ENCODE peak calls at places on chromosomes 13 and 19, in eight cellular contexts. C is mucosa of descending colon, R is cardiac fibroblast, O is body of pancreas, L is HFF-Myc, S is fibroblast of mammary gland, F is OCI-LY7, M is sigmoid colon. V is an unnamed sample.
A peak's percentile ranks its signal among the peaks of the same experiment; 100 is the strongest.

GRCh38 chr19:5691205-5691929 is 1.3 kb downstream of the RPL36 start:
- DNase-seq in C (peak; percentile 77), L (no peak), R (peak; percentile 79), M (peak; percentile 89), F (peak; percentile 54), O (peak; percentile 74), S (peak; percentile 74), V (no peak)

GRCh38 chr19:2777952-2778683 is 5.0 kb downstream of the SGTA start:
- DNase-seq in O (no peak), F (no peak), L (no peak), R (no peak), C (no peak), S (no peak), M (no peak), V (no peak)

GRCh38 chr19:40464059-40465024 is 1.2 kb downstream of the BLVRB start:
- DNase-seq in C (peak; percentile 96), L (peak; percentile 87), M (peak; percentile 92), S (peak; percentile 90), R (peak; percentile 94), O (peak; percentile 91), F (peak; percentile 73), V (peak; percentile 47)

GRCh38 chr19:39839678-39840327 is 5.8 kb upstream of the DYRK1B start:
- DNase-seq in C (no peak), F (no peak), M (no peak), S (no peak), R (no peak), O (no peak), L (no peak), V (no peak)

GRCh38 chr13:49113526-49114286 is 106.4 kb upstream of the MLNR start:
- DNase-seq in O (no peak), S (peak; percentile 78), M (no peak), R (peak; percentile 68), F (no peak), L (no peak), C (no peak), V (no peak)

GRCh38 chr19:4803736-4804695 is 12.5 kb downstream of the FEM1A start:
- DNase-seq in C (peak; percentile 63), M (no peak), O (peak; percentile 60), R (peak; percentile 51), S (peak; percentile 45), L (no peak), F (peak; percentile 85), V (no peak)

GRCh38 chr19:29277107-29277506 is 64.2 kb upstream of the UQCRFS1 start:
- DNase-seq in M (peak; percentile 28), R (no peak), C (peak; percentile 19), S (no peak), F (peak; percentile 72), L (no peak), O (peak; percentile 25), V (no peak)

GRCh38 chr13:27954406-27954851 is 14.7 kb downstream of the CDX2 start:
- DNase-seq in C (peak; percentile 59), F (no peak), M (no peak), R (peak; percentile 19), O (peak; percentile 25), S (no peak), L (no peak), V (no peak)

GRCh38 chr13:63614874-63615612 is 2199.4 kb upstream of the PCDH20 start:
- DNase-seq in C (no peak), L (no peak), O (no peak), F (no peak), S (no peak), M (no peak), R (no peak), V (no peak)

GRCh38 chr19:40612831-40613668 is 11.9 kb downstream of the LTBP4 start:
- DNase-seq in S (peak; percentile 38), M (no peak), F (peak; percentile 87), C (peak; percentile 81), R (no peak), O (peak; percentile 40), L (no peak), V (no peak)

GRCh38 chr19:23273594-23274412 is 23.6 kb upstream of the ZNF724 start:
- DNase-seq in R (peak; percentile 88), L (peak; percentile 72), O (peak; percentile 94), S (peak; percentile 84), C (peak; percentile 98), M (peak; percentile 96), F (peak; percentile 94), V (peak; percentile 31)
- H3K4me3 ChIP-seq in R (peak overlapping the region; percentile 90), L (peak overlapping the region; percentile 90), O (peak overlapping the region; percentile 85), S (peak overlapping the region; percentile 84), C (peak overlapping the region; percentile 78), M (peak overlapping the region; percentile 86), F (peak overlapping the region; percentile 92), V (peak overlapping the region; percentile 85)

DNA sequence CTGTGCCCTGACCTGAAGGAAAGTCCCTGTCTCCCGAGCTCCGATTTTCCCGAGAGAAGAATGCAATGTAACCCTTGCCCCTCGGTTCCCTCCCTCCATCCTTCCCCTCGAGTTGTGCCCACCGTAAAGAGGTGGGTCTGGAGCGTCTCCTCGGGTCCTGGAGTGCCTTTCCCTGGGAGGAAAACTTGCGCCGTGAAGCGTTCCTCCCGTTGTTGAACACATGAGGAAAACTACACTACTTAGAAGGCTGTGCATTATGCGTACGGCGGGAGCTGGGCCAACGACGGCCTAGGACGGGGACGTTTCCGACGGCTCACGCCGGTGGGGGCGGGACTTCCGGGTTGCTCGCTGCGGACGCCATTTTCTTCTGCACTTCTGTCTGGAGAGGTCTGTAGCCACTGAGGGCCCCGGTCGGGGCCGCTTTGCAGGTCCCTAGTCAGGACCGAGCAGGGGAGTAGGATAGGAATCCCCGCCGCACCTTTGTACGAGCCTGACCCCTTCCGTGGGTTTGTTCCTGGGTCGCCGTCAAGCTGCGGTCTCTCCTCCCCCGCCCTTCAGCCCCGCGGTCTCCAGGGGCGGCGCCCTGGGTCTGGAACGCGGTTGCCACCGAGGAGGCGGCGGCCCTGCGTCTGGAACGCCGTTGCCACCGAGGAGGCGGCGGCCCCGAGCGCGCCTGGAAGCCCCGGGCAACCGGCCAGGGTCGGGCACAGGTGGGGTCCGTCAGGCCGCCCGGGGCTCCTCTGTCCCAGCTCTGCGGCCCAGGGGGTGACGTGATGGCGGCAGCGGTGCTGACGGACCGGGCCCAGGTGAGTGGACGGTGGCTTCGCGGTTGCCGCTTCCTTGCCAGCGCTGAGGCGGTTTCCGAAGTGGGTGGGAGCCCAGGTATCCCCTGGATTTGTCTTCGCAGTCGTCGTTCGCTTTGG is at the start of gene ZNF264:
- DNase-seq in M (peak; percentile 95), O (peak; percentile 92), C (peak; percentile 95), F (peak; percentile 80), R (peak; percentile 90), S (peak; percentile 89), L (peak; percentile 58), V (peak; percentile 29)
- TF ChIP-seq CTCF in M (no peak), O (no peak), C (no peak), F (no peak), R (no peak), S (no peak), L (no peak), V (peak; percentile 33)

DNA sequence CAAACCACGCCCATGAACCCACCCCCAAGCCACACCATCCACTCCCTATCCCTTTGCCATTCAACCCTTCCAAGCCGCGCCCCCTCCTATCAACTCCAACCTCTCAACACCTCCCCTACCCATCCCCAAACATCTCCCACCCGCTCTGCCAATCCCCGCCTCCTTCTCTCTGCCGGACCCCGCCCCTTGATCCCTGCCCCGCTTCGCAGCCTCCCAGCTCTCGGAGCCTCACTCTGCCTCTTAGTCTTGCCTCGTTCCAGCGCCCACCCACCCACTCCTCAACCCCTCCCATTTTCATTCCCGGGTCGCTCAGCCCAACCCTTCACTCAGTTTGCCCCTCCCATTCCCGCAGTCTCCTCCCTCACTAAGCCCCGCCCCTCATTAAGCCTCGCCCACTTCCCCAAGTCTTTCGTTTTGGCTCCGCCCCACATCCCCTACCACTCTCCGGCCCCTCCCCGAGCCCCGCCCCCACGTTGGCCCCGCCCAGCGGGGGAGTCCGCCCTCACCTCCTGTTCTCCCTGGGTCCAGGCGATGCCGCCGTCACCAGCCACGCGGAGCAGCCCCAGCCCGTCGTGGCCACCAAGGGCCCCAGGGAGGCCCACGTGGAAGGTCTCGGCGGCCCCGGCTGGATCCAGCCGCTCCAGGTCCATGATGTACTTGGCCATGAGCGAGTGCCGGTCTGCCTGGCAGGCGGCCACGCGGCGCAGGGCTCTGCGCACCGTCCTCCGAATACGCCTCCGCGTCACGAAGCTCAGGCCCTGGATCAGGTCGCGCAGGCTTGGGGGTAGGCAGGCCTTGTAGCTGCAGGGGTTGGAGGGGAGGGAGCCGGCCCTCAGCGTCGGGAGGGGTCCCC is 5.7 kb downstream of the JAK3 start:
- DNase-seq in C (peak; percentile 74), O (peak; percentile 78), L (no peak), R (peak; percentile 91), M (peak; percentile 94), S (peak; percentile 84), F (peak; percentile 79), V (no peak)
- H3K4me3 ChIP-seq in C (no peak overlapping the region), O (no peak overlapping the region), L (peak overlapping the region; percentile 62), R (peak overlapping the region; percentile 21), M (peak overlapping the region; percentile 33), S (peak overlapping the region; percentile 43), F (no peak overlapping the region), V (peak overlapping the region; percentile 46)

DNA sequence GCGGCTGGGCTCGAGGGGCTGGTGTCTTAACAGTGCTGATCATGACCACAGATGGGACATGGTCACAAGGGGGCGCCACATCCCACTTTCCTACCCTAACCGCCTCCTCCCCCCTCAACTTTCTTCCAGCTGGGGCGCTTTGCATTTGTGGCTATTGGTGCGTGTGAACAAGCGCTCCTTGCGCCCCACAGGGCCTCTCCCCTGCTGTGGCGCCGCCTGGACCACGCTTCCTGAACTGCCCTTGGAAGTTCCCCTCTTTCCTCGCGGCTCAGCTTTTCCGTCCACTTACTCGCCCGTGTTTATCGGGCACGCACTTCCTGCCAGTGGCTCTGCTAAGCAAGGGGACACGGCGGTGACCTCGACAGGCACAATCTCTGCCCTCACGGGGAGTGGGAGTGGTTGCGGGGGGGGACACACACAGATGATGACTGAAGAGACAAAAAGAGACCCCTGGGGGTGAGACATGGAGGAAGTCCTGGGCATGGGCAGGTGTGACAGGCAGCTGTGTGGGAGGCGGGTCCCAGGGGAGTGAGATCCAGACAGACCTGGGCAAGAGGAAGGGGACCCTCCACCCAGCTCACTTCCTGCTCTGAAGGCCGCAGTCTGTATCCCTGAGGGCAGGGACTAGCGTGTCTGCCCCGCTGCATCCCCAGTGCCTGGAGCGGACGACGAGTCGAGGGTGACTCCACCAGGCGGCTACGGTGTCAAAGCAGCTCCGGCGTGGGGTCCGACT is 40.3 kb downstream of the ZNF787 start:
- DNase-seq in M (peak; percentile 84), O (peak; percentile 85), C (peak; percentile 91), F (peak; percentile 87), R (peak; percentile 90), L (peak; percentile 36), S (peak; percentile 74), V (peak; percentile 12)
- TF ChIP-seq CTCF in M (peak; percentile 27), O (peak; percentile 75), C (peak; percentile 23), F (peak; percentile 72), R (peak; percentile 65), L (peak; percentile 65), S (peak; percentile 53), V (peak; percentile 71)

GRCh38 chr19:10095622-10095947 is 6.9 kb downstream of the ANGPTL6 start:
- DNase-seq in C (no peak), O (no peak), S (no peak), F (no peak), R (no peak), L (no peak), M (no peak), V (no peak)
- H3K4me3 ChIP-seq in C (no peak overlapping the region), O (no peak overlapping the region), S (no peak overlapping the region), F (no peak overlapping the region), R (no peak overlapping the region), L (peak overlapping the region; percentile 6), M (peak overlapping the region; percentile 16), V (peak overlapping the region; percentile 49)

DNA sequence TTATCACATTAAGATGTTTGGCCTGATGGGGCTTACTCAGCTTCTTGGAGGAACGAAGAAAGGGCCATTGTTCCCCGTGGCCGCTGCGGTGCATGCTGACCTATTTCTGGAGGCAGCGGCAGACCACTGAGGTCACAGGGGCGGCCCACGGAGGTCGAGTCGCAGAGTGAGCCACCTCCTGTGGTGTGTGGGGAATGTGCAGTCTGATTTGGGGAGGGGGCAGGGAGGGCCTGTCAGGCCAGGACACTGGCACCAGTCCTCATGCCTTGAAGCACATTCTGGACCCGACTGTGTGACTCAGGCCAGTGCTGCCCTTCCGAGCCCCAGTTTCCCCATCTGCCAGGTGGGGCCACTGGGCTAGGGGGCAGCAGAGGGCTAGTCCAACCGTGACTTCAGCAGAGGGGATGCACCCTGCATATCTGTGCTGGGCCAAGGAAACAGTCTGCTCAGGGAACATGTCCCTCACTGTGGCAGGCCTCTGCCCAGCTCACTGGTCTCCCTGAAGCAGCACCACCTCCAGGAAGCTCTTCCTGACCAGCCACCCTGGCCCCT is 6.3 kb downstream of the SLC7A10 start:
- DNase-seq in O (no peak), R (peak; percentile 20), C (no peak), M (no peak), S (no peak), L (no peak), F (no peak), V (no peak)
- TF ChIP-seq CTCF in O (no peak), R (no peak), C (no peak), M (no peak), S (peak; percentile 10), L (peak; percentile 38), F (peak; percentile 41), V (peak; percentile 19)